ENCODE peak calls at places on chromosome 1, in nine cellular contexts. One of them, this sample, is unnamed.

GRCh38 chr1:214418380-214418779 is 133.0 kb downstream of the PTPN14 start:
- DNase-seq in stomach: no peak
- DNase-seq in transverse colon: no peak
- DNase-seq in endothelial cell of umbilical vein: no peak
- DNase-seq in upper lobe of left lung: no peak
- DNase-seq in prostate gland: no peak
- DNase-seq in H1: no peak
- DNase-seq in esophagus muscularis mucosa: no peak
- DNase-seq in HCT116: no peak
- DNase-seq in this sample: no peak

GRCh38 chr1:29762635-29763034 is 526.3 kb downstream of the PTPRU start:
- DNase-seq in stomach: no peak
- DNase-seq in endothelial cell of umbilical vein: no peak
- DNase-seq in HCT116: no peak
- DNase-seq in H1: no peak
- DNase-seq in esophagus muscularis mucosa: no peak
- DNase-seq in upper lobe of left lung: no peak
- DNase-seq in prostate gland: no peak
- DNase-seq in transverse colon: no peak
- DNase-seq in this sample: peak; percentile 16

GRCh38 chr1:231962636-231963035 is 336.0 kb downstream of the DISC1 start:
- DNase-seq in stomach: no peak
- DNase-seq in transverse colon: no peak
- DNase-seq in prostate gland: no peak
- DNase-seq in HCT116: no peak
- DNase-seq in endothelial cell of umbilical vein: no peak
- DNase-seq in H1: no peak
- DNase-seq in upper lobe of left lung: peak; percentile 31
- DNase-seq in esophagus muscularis mucosa: no peak
- DNase-seq in this sample: no peak

GRCh38 chr1:226979517-226980121 is 39.5 kb downstream of the COQ8A start:
- DNase-seq in esophagus muscularis mucosa: no peak
- DNase-seq in HCT116: no peak
- DNase-seq in prostate gland: no peak
- DNase-seq in stomach: no peak
- DNase-seq in upper lobe of left lung: peak; percentile 51
- DNase-seq in transverse colon: no peak
- DNase-seq in endothelial cell of umbilical vein: no peak
- DNase-seq in H1: no peak
- DNase-seq in this sample: peak; percentile 75

GRCh38 chr1:36239941-36240637 is 15.8 kb downstream of the THRAP3 start:
- DNase-seq in stomach: no peak
- DNase-seq in esophagus muscularis mucosa: no peak
- DNase-seq in transverse colon: no peak
- DNase-seq in HCT116: no peak
- DNase-seq in upper lobe of left lung: no peak
- DNase-seq in endothelial cell of umbilical vein: no peak
- DNase-seq in H1: no peak
- DNase-seq in prostate gland: no peak
- DNase-seq in this sample: no peak

GRCh38 chr1:23475134-23475628 is 8.8 kb downstream of the ASAP3 start:
- DNase-seq in prostate gland: peak; percentile 59
- DNase-seq in H1: no peak
- DNase-seq in esophagus muscularis mucosa: no peak
- DNase-seq in upper lobe of left lung: no peak
- DNase-seq in HCT116: no peak
- DNase-seq in endothelial cell of umbilical vein: peak; percentile 49
- DNase-seq in transverse colon: no peak
- DNase-seq in stomach: no peak
- DNase-seq in this sample: no peak

GRCh38 chr1:229556551-229556950 is 2.0 kb downstream of the ABCB10 start:
- DNase-seq in H1: no peak
- DNase-seq in endothelial cell of umbilical vein: no peak
- DNase-seq in upper lobe of left lung: no peak
- DNase-seq in stomach: no peak
- DNase-seq in HCT116: no peak
- DNase-seq in esophagus muscularis mucosa: no peak
- DNase-seq in prostate gland: no peak
- DNase-seq in transverse colon: no peak
- DNase-seq in this sample: no peak

GRCh38 chr1:116847688-116848531 is 61.8 kb upstream of the PTGFRN start:
- DNase-seq in endothelial cell of umbilical vein: peak; percentile 78
- DNase-seq in esophagus muscularis mucosa: no peak
- DNase-seq in HCT116: no peak
- DNase-seq in transverse colon: peak; percentile 27
- DNase-seq in upper lobe of left lung: no peak
- DNase-seq in stomach: no peak
- DNase-seq in H1: no peak
- DNase-seq in prostate gland: no peak
- DNase-seq in this sample: peak; percentile 73

GRCh38 chr1:197618065-197618464 is 157.2 kb downstream of the DENND1B start:
- DNase-seq in transverse colon: no peak
- DNase-seq in esophagus muscularis mucosa: no peak
- DNase-seq in stomach: no peak
- DNase-seq in HCT116: no peak
- DNase-seq in endothelial cell of umbilical vein: peak; percentile 4
- DNase-seq in H1: no peak
- DNase-seq in prostate gland: no peak
- DNase-seq in upper lobe of left lung: no peak
- DNase-seq in this sample: no peak

GRCh38 chr1:46153228-46153627 is 20.8 kb upstream of the PIK3R3 start:
- DNase-seq in transverse colon: no peak
- DNase-seq in H1: no peak
- DNase-seq in HCT116: no peak
- DNase-seq in upper lobe of left lung: no peak
- DNase-seq in prostate gland: no peak
- DNase-seq in endothelial cell of umbilical vein: no peak
- DNase-seq in stomach: no peak
- DNase-seq in esophagus muscularis mucosa: no peak
- DNase-seq in this sample: no peak

GRCh38 chr1:167617100-167617949 is 12.7 kb upstream of the RCSD1 start:
- DNase-seq in H1: no peak
- DNase-seq in esophagus muscularis mucosa: no peak
- DNase-seq in transverse colon: peak; percentile 60
- DNase-seq in upper lobe of left lung: no peak
- DNase-seq in stomach: no peak
- DNase-seq in prostate gland: no peak
- DNase-seq in endothelial cell of umbilical vein: peak; percentile 34
- DNase-seq in HCT116: no peak
- DNase-seq in this sample: no peak

GRCh38 chr1:218904401-218904800 is 269.3 kb upstream of the LYPLAL1 start:
- DNase-seq in endothelial cell of umbilical vein: peak; percentile 57
- DNase-seq in prostate gland: no peak
- DNase-seq in stomach: no peak
- DNase-seq in transverse colon: no peak
- DNase-seq in HCT116: no peak
- DNase-seq in H1: no peak
- DNase-seq in esophagus muscularis mucosa: no peak
- DNase-seq in upper lobe of left lung: no peak
- DNase-seq in this sample: no peak

GRCh38 chr1:66940968-66941367 is 16.2 kb downstream of the MIER1 start:
- DNase-seq in HCT116: no peak
- DNase-seq in H1: no peak
- DNase-seq in prostate gland: no peak
- DNase-seq in transverse colon: no peak
- DNase-seq in stomach: no peak
- DNase-seq in esophagus muscularis mucosa: no peak
- DNase-seq in upper lobe of left lung: no peak
- DNase-seq in endothelial cell of umbilical vein: no peak
- DNase-seq in this sample: no peak

GRCh38 chr1:234140388-234140787 is 232.9 kb upstream of the COA6 start:
- DNase-seq in H1: no peak
- DNase-seq in transverse colon: no peak
- DNase-seq in prostate gland: no peak
- DNase-seq in upper lobe of left lung: no peak
- DNase-seq in HCT116: no peak
- DNase-seq in endothelial cell of umbilical vein: no peak
- DNase-seq in esophagus muscularis mucosa: peak; percentile 39
- DNase-seq in stomach: no peak
- DNase-seq in this sample: no peak

GRCh38 chr1:119782541-119783338 is 14.0 kb upstream of the HMGCS2 start:
- DNase-seq in H1: no peak
- DNase-seq in endothelial cell of umbilical vein: no peak
- DNase-seq in esophagus muscularis mucosa: peak; percentile 68
- DNase-seq in stomach: no peak
- DNase-seq in transverse colon: no peak
- DNase-seq in HCT116: no peak
- DNase-seq in upper lobe of left lung: no peak
- DNase-seq in prostate gland: no peak
- DNase-seq in this sample: no peak

GRCh38 chr1:214135886-214136285 is 145.1 kb upstream of the SMYD2 start:
- DNase-seq in endothelial cell of umbilical vein: no peak
- DNase-seq in H1: no peak
- DNase-seq in esophagus muscularis mucosa: no peak
- DNase-seq in HCT116: no peak
- DNase-seq in stomach: no peak
- DNase-seq in prostate gland: no peak
- DNase-seq in transverse colon: no peak
- DNase-seq in upper lobe of left lung: peak; percentile 34
- DNase-seq in this sample: no peak

GRCh38 chr1:59249738-59250137 is 47.2 kb upstream of the FGGY start:
- DNase-seq in HCT116: no peak
- DNase-seq in esophagus muscularis mucosa: no peak
- DNase-seq in transverse colon: no peak
- DNase-seq in endothelial cell of umbilical vein: no peak
- DNase-seq in H1: no peak
- DNase-seq in stomach: no peak
- DNase-seq in prostate gland: no peak
- DNase-seq in upper lobe of left lung: no peak
- DNase-seq in this sample: no peak

GRCh38 chr1:1401457-1402010 is 2.4 kb upstream of the CCNL2 start:
- DNase-seq in transverse colon: no peak
- DNase-seq in stomach: no peak
- DNase-seq in H1: no peak
- DNase-seq in upper lobe of left lung: no peak
- DNase-seq in esophagus muscularis mucosa: no peak
- DNase-seq in HCT116: no peak
- DNase-seq in prostate gland: no peak
- DNase-seq in endothelial cell of umbilical vein: no peak
- DNase-seq in this sample: no peak
- TF ChIP-seq POLR2AphosphoS5 in transverse colon: no peak
- TF ChIP-seq POLR2AphosphoS5 in stomach: no peak
- TF ChIP-seq POLR2AphosphoS5 in H1: peak; percentile 78
- TF ChIP-seq POLR2AphosphoS5 in upper lobe of left lung: no peak
- TF ChIP-seq POLR2AphosphoS5 in esophagus muscularis mucosa: no peak
- TF ChIP-seq POLR2AphosphoS5 in HCT116: no peak
- TF ChIP-seq POLR2AphosphoS5 in prostate gland: no peak
- TF ChIP-seq POLR2AphosphoS5 in endothelial cell of umbilical vein: no peak
- TF ChIP-seq POLR2AphosphoS5 in this sample: no peak

DNA sequence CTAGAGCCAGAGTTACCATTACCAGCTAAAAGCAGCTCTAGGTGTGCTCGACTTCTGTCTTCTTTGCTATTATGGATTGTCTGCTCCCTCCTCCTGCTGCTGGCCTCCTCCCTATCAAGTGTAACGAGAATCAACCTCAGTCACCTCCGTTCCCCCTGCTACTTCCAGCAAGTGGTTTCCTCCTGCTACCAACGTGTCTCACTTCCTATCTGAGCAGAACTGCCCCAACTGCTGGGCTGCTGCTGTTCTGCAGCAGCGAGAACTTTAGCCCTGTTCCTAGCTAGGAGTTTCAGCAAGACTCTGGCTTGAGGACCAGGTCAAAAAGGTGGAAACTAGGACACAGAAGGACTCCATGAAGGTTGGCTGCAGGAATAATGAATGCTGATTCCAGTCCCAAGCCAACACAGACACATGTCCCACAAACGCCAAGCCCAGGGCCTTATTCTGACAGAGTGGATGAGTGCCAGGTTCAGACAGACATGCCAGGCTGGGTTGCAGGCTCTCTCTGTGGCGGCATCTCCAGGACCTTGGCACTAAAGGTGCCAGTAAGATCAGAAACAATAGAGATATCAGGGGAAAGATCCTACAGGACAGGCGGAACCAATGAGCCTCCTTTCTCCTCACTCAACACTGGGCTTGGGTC is 46.9 kb downstream of the CD34 start:
- DNase-seq in HCT116: no peak
- DNase-seq in transverse colon: peak; percentile 39
- DNase-seq in upper lobe of left lung: no peak
- DNase-seq in H1: no peak
- DNase-seq in stomach: no peak
- DNase-seq in endothelial cell of umbilical vein: peak; percentile 24
- DNase-seq in esophagus muscularis mucosa: no peak
- DNase-seq in prostate gland: no peak
- DNase-seq in this sample: no peak
- TF ChIP-seq CTCF in HCT116: no peak
- TF ChIP-seq CTCF in transverse colon: no peak
- TF ChIP-seq CTCF in upper lobe of left lung: no peak
- TF ChIP-seq CTCF in H1: no peak
- TF ChIP-seq CTCF in stomach: no peak
- TF ChIP-seq CTCF in endothelial cell of umbilical vein: no peak
- TF ChIP-seq CTCF in esophagus muscularis mucosa: no peak
- TF ChIP-seq CTCF in prostate gland: no peak
- TF ChIP-seq CTCF in this sample: no peak

DNA sequence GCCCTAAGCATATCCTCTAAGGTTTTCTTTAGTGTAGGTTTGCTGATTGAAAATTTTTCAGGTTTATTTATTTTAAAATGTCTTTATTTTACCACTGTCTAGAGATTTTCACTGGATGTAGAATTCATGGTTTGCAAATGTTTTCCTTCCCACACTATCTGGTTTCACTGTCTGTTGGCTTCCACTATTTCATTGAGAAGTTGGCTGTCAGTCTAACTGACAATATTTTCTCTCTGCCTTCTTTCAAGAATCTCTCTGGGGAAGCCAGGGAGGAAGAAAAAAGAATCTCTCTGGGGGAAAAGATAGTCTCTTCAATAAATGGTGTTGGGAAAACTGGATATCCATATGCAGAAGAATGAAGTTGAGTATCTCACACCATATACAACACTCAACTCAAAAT is 226.0 kb downstream of the COP1 start:
- DNase-seq in upper lobe of left lung: no peak
- DNase-seq in esophagus muscularis mucosa: no peak
- DNase-seq in endothelial cell of umbilical vein: no peak
- DNase-seq in HCT116: no peak
- DNase-seq in prostate gland: no peak
- DNase-seq in transverse colon: no peak
- DNase-seq in H1: no peak
- DNase-seq in stomach: no peak
- DNase-seq in this sample: no peak
- H3K9me3 ChIP-seq in upper lobe of left lung: peaks cover 4% of the 10 kb centered on the region
- H3K9me3 ChIP-seq in esophagus muscularis mucosa: peaks cover 8% of the 10 kb centered on the region
- H3K9me3 ChIP-seq in endothelial cell of umbilical vein: peaks cover 3% of the 10 kb centered on the region
- H3K9me3 ChIP-seq in HCT116: peaks cover 4% of the 10 kb centered on the region
- H3K9me3 ChIP-seq in prostate gland: no peaks in the 10 kb centered on the region
- H3K9me3 ChIP-seq in transverse colon: peaks cover 19% of the 10 kb centered on the region
- H3K9me3 ChIP-seq in H1: peaks cover 14% of the 10 kb centered on the region
- H3K9me3 ChIP-seq in stomach: no peaks in the 10 kb centered on the region
- H3K9me3 ChIP-seq in this sample: peaks cover 3% of the 10 kb centered on the region

GRCh38 chr1:111739222-111739983 is at the start of gene INKA2:
- DNase-seq in esophagus muscularis mucosa: peak; percentile 97
- DNase-seq in HCT116: peak; percentile 74
- DNase-seq in transverse colon: peak; percentile 91
- DNase-seq in endothelial cell of umbilical vein: peak; percentile 89
- DNase-seq in upper lobe of left lung: peak; percentile 97
- DNase-seq in H1: no peak
- DNase-seq in prostate gland: peak; percentile 88
- DNase-seq in stomach: peak; percentile 91
- DNase-seq in this sample: peak; percentile 95
- TF ChIP-seq POLR2AphosphoS5 in esophagus muscularis mucosa: peak; percentile 83
- TF ChIP-seq POLR2AphosphoS5 in HCT116: peak; percentile 70
- TF ChIP-seq POLR2AphosphoS5 in transverse colon: peak; percentile 88
- TF ChIP-seq POLR2AphosphoS5 in endothelial cell of umbilical vein: no peak
- TF ChIP-seq POLR2AphosphoS5 in upper lobe of left lung: peak; percentile 88
- TF ChIP-seq POLR2AphosphoS5 in H1: no peak
- TF ChIP-seq POLR2AphosphoS5 in prostate gland: peak; percentile 85
- TF ChIP-seq POLR2AphosphoS5 in stomach: peak; percentile 72
- TF ChIP-seq POLR2AphosphoS5 in this sample: no peak